ENCODE peak calls at places on chromosomes 12 and 14, in eight cellular contexts. One of them, this sample, is unnamed.

GRCh38 chr12:118361889-118362288 is 10.8 kb downstream of the TAOK3 start:
- DNase-seq in breast epithelium: no peak
- DNase-seq in GM12865: no peak
- DNase-seq in AG08395: no peak
- DNase-seq in AML-193: peak
- DNase-seq in NCI-H2081 treated with DMSO at 0.1 percent for 48 hours: no peak
- DNase-seq in fibroblast of lung: no peak
- DNase-seq in lower lobe of right lung: no peak
- DNase-seq in this sample: no peak

GRCh38 chr12:2733493-2734252 is 61.1 kb upstream of the FKBP4 start:
- DNase-seq in NCI-H2081 treated with DMSO at 0.1 percent for 48 hours: no peak
- DNase-seq in GM12865: no peak
- DNase-seq in lower lobe of right lung: no peak
- DNase-seq in AG08395: no peak
- DNase-seq in fibroblast of lung: no peak
- DNase-seq in breast epithelium: no peak
- DNase-seq in AML-193: no peak
- DNase-seq in this sample: no peak

GRCh38 chr12:56021882-56022497 is 1.1 kb downstream of the IKZF4 start:
- DNase-seq in AML-193: no peak
- DNase-seq in fibroblast of lung: no peak
- DNase-seq in breast epithelium: no peak
- DNase-seq in lower lobe of right lung: no peak
- DNase-seq in NCI-H2081 treated with DMSO at 0.1 percent for 48 hours: no peak
- DNase-seq in GM12865: no peak
- DNase-seq in AG08395: no peak
- DNase-seq in this sample: no peak

GRCh38 chr12:54935235-54935951 is 49.2 kb downstream of the TESPA1 start:
- DNase-seq in GM12865: peak
- DNase-seq in AML-193: peak
- DNase-seq in lower lobe of right lung: no peak
- DNase-seq in AG08395: peak
- DNase-seq in breast epithelium: no peak
- DNase-seq in fibroblast of lung: peak
- DNase-seq in NCI-H2081 treated with DMSO at 0.1 percent for 48 hours: no peak
- DNase-seq in this sample: peak

GRCh38 chr12:111448831-111449790 is 43.4 kb downstream of the SH2B3 start:
- DNase-seq in GM12865: peak
- DNase-seq in AML-193: no peak
- DNase-seq in fibroblast of lung: no peak
- DNase-seq in breast epithelium: peak
- DNase-seq in AG08395: no peak
- DNase-seq in lower lobe of right lung: no peak
- DNase-seq in NCI-H2081 treated with DMSO at 0.1 percent for 48 hours: no peak
- DNase-seq in this sample: no peak

GRCh38 chr14:63204407-63205280 is at the start of gene RHOJ:
- DNase-seq in lower lobe of right lung: no peak
- DNase-seq in AML-193: no peak
- DNase-seq in NCI-H2081 treated with DMSO at 0.1 percent for 48 hours: no peak
- DNase-seq in fibroblast of lung: peak
- DNase-seq in GM12865: no peak
- DNase-seq in breast epithelium: peak
- DNase-seq in AG08395: no peak
- DNase-seq in this sample: peak

GRCh38 chr14:34374998-34375740 is 86.9 kb downstream of the SPTSSA start:
- DNase-seq in breast epithelium: no peak
- DNase-seq in AML-193: no peak
- DNase-seq in GM12865: no peak
- DNase-seq in NCI-H2081 treated with DMSO at 0.1 percent for 48 hours: no peak
- DNase-seq in AG08395: no peak
- DNase-seq in fibroblast of lung: peak
- DNase-seq in lower lobe of right lung: no peak
- DNase-seq in this sample: no peak

GRCh38 chr14:100115236-100115635 is 44.2 kb downstream of the DEGS2 start:
- DNase-seq in AML-193: no peak
- DNase-seq in lower lobe of right lung: no peak
- DNase-seq in fibroblast of lung: no peak
- DNase-seq in GM12865: no peak
- DNase-seq in NCI-H2081 treated with DMSO at 0.1 percent for 48 hours: no peak
- DNase-seq in AG08395: no peak
- DNase-seq in breast epithelium: no peak
- DNase-seq in this sample: no peak

GRCh38 chr14:73833530-73834257 is 17.9 kb upstream of the PTGR2 start:
- DNase-seq in breast epithelium: no peak
- DNase-seq in GM12865: no peak
- DNase-seq in lower lobe of right lung: no peak
- DNase-seq in fibroblast of lung: peak
- DNase-seq in NCI-H2081 treated with DMSO at 0.1 percent for 48 hours: no peak
- DNase-seq in AG08395: peak
- DNase-seq in AML-193: no peak
- DNase-seq in this sample: peak

GRCh38 chr12:132516064-132517012 is 26.4 kb downstream of the FBRSL1 start:
- DNase-seq in fibroblast of lung: no peak
- DNase-seq in NCI-H2081 treated with DMSO at 0.1 percent for 48 hours: no peak
- DNase-seq in GM12865: no peak
- DNase-seq in lower lobe of right lung: no peak
- DNase-seq in AG08395: no peak
- DNase-seq in breast epithelium: no peak
- DNase-seq in AML-193: no peak
- DNase-seq in this sample: no peak